ENCODE peak calls at places on chromosomes 12 and 14, in six cellular contexts. One of them, this sample, is unnamed.

GRCh38 chr12:126607867-126608266 is 1542.6 kb downstream of the AACS start:
- DNase-seq in SK-N-SH: no peak
- DNase-seq in K562: no peak
- DNase-seq in Panc1: no peak
- DNase-seq in A549: no peak
- DNase-seq in HCT116: no peak
- DNase-seq in this sample: no peak

GRCh38 chr12:127355061-127355820 is 911.7 kb upstream of the TMEM132C start:
- DNase-seq in SK-N-SH: peak
- DNase-seq in HCT116: no peak
- DNase-seq in Panc1: no peak
- DNase-seq in K562: peak
- DNase-seq in A549: peak
- DNase-seq in this sample: no peak

GRCh38 chr12:92606956-92607355 is 95.8 kb upstream of the PLEKHG7 start:
- DNase-seq in Panc1: no peak
- DNase-seq in K562: no peak
- DNase-seq in A549: no peak
- DNase-seq in HCT116: no peak
- DNase-seq in SK-N-SH: no peak
- DNase-seq in this sample: no peak

GRCh38 chr12:110012137-110012536 is 12.9 kb downstream of the ANKRD13A start:
- DNase-seq in Panc1: no peak
- DNase-seq in SK-N-SH: no peak
- DNase-seq in HCT116: no peak
- DNase-seq in K562: no peak
- DNase-seq in A549: no peak
- DNase-seq in this sample: no peak

GRCh38 chr12:88247241-88247643 is 105.1 kb downstream of the TMTC3 start:
- DNase-seq in A549: peak
- DNase-seq in K562: no peak
- DNase-seq in Panc1: no peak
- DNase-seq in HCT116: peak
- DNase-seq in SK-N-SH: no peak
- DNase-seq in this sample: no peak

GRCh38 chr14:60485600-60486251 is at the start of gene C14orf39:
- DNase-seq in HCT116: no peak
- DNase-seq in SK-N-SH: peak
- DNase-seq in Panc1: no peak
- DNase-seq in A549: no peak
- DNase-seq in K562: peak
- DNase-seq in this sample: no peak

GRCh38 chr14:105941226-105942166 is 415.1 kb downstream of the TMEM121 start:
- DNase-seq in Panc1: no peak
- DNase-seq in A549: no peak
- DNase-seq in K562: no peak
- DNase-seq in SK-N-SH: no peak
- DNase-seq in HCT116: no peak
- DNase-seq in this sample: no peak

GRCh38 chr12:62843714-62844113 is 91.2 kb downstream of the PPM1H start:
- DNase-seq in SK-N-SH: no peak
- DNase-seq in HCT116: no peak
- DNase-seq in A549: no peak
- DNase-seq in Panc1: no peak
- DNase-seq in K562: no peak
- DNase-seq in this sample: no peak

GRCh38 chr14:53295985-53296582 is 143.0 kb upstream of the DDHD1 start:
- DNase-seq in SK-N-SH: peak
- DNase-seq in K562: peak
- DNase-seq in A549: peak
- DNase-seq in HCT116: peak
- DNase-seq in Panc1: peak
- DNase-seq in this sample: no peak

GRCh38 chr12:12415886-12416285 is 59.0 kb downstream of the BORCS5 start:
- DNase-seq in Panc1: no peak
- DNase-seq in K562: no peak
- DNase-seq in SK-N-SH: no peak
- DNase-seq in A549: no peak
- DNase-seq in HCT116: no peak
- DNase-seq in this sample: no peak

GRCh38 chr12:62919827-62920226 is 15.1 kb downstream of the PPM1H start:
- DNase-seq in HCT116: no peak
- DNase-seq in A549: no peak
- DNase-seq in Panc1: no peak
- DNase-seq in K562: no peak
- DNase-seq in SK-N-SH: no peak
- DNase-seq in this sample: no peak

GRCh38 chr14:89973234-89973823 is 17.6 kb downstream of the TDP1 start:
- DNase-seq in HCT116: peak
- DNase-seq in A549: peak
- DNase-seq in K562: peak
- DNase-seq in Panc1: peak
- DNase-seq in SK-N-SH: peak
- DNase-seq in this sample: peak

GRCh38 chr12:40439771-40440492 is 215.1 kb downstream of the LRRK2 start:
- DNase-seq in HCT116: no peak
- DNase-seq in Panc1: no peak
- DNase-seq in A549: peak
- DNase-seq in SK-N-SH: no peak
- DNase-seq in K562: no peak
- DNase-seq in this sample: no peak

GRCh38 chr14:35808076-35808657 is 928 bp downstream of the RALGAPA1 start:
- DNase-seq in A549: peak
- DNase-seq in Panc1: no peak
- DNase-seq in K562: peak
- DNase-seq in SK-N-SH: no peak
- DNase-seq in HCT116: no peak
- DNase-seq in this sample: no peak

GRCh38 chr12:5556946-5557673 is 125.2 kb downstream of the NTF3 start:
- DNase-seq in K562: no peak
- DNase-seq in Panc1: no peak
- DNase-seq in A549: no peak
- DNase-seq in HCT116: no peak
- DNase-seq in SK-N-SH: no peak
- DNase-seq in this sample: no peak

GRCh38 chr14:100131181-100131580 is 28.3 kb downstream of the DEGS2 start:
- DNase-seq in A549: no peak
- DNase-seq in Panc1: no peak
- DNase-seq in HCT116: no peak
- DNase-seq in SK-N-SH: no peak
- DNase-seq in K562: no peak
- DNase-seq in this sample: no peak

GRCh38 chr14:45868863-45869262 is 615.9 kb upstream of the MIS18BP1 start:
- DNase-seq in SK-N-SH: no peak
- DNase-seq in HCT116: no peak
- DNase-seq in Panc1: no peak
- DNase-seq in K562: no peak
- DNase-seq in A549: no peak
- DNase-seq in this sample: no peak

GRCh38 chr14:52018252-52018651 is 28.9 kb downstream of the RTRAF start:
- DNase-seq in SK-N-SH: no peak
- DNase-seq in K562: peak
- DNase-seq in A549: no peak
- DNase-seq in Panc1: no peak
- DNase-seq in HCT116: no peak
- DNase-seq in this sample: no peak
- H3K27ac ChIP-seq in SK-N-SH: no peak
- H3K27ac ChIP-seq in K562: no peak
- H3K27ac ChIP-seq in A549: no peak
- H3K27ac ChIP-seq in Panc1: no peak
- H3K27ac ChIP-seq in HCT116: no peak
- H3K27ac ChIP-seq in this sample: no peak

GRCh38 chr14:79118291-79118690 is 948.1 kb downstream of the NRXN3 start:
- DNase-seq in A549: no peak
- DNase-seq in Panc1: no peak
- DNase-seq in SK-N-SH: no peak
- DNase-seq in HCT116: no peak
- DNase-seq in K562: no peak
- DNase-seq in this sample: no peak
- TF ChIP-seq REST in A549: no peak
- TF ChIP-seq REST in Panc1: no peak
- TF ChIP-seq REST in SK-N-SH: no peak
- TF ChIP-seq REST in HCT116: no peak
- TF ChIP-seq REST in K562: no peak
- TF ChIP-seq REST in this sample: no peak

GRCh38 chr12:118326971-118327370 is 45.7 kb downstream of the TAOK3 start:
- DNase-seq in SK-N-SH: peak
- DNase-seq in K562: no peak
- DNase-seq in HCT116: no peak
- DNase-seq in A549: no peak
- DNase-seq in Panc1: no peak
- DNase-seq in this sample: no peak
- TF ChIP-seq CTCF in SK-N-SH: no peak
- TF ChIP-seq CTCF in K562: no peak
- TF ChIP-seq CTCF in HCT116: no peak
- TF ChIP-seq CTCF in A549: no peak
- TF ChIP-seq CTCF in Panc1: no peak
- TF ChIP-seq CTCF in this sample: no peak

GRCh38 chr12:108801736-108802665 is 55.4 kb downstream of the SSH1 start:
- DNase-seq in Panc1: no peak
- DNase-seq in K562: no peak
- DNase-seq in SK-N-SH: no peak
- DNase-seq in HCT116: no peak
- DNase-seq in A549: no peak
- DNase-seq in this sample: no peak
- H3K27ac ChIP-seq in Panc1: no peak
- H3K27ac ChIP-seq in K562: no peak
- H3K27ac ChIP-seq in SK-N-SH: peak
- H3K27ac ChIP-seq in HCT116: peak
- H3K27ac ChIP-seq in A549: no peak
- H3K27ac ChIP-seq in this sample: no peak

DNA sequence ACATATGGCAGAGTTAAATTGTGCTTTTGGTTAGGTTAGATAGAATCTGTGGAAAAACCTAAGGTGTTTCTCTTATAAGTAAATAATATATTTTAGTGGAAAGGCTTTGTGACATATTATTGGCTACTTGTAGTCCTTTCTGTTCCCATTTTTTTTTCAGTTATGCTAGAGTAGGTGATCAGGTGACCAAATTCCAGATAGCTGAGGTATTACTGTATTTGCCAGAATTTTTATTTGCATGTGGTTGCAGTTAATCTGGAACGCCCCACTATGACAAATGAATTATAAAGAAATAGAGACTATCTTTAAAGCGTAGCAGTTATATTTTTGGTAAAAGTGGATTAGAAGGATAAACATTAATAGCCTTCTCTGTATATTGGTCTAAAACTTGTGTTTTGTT is 52.0 kb downstream of the ARHGAP5 start:
- DNase-seq in SK-N-SH: no peak
- DNase-seq in Panc1: no peak
- DNase-seq in K562: no peak
- DNase-seq in A549: peak
- DNase-seq in HCT116: no peak
- DNase-seq in this sample: no peak
- TF ChIP-seq REST in SK-N-SH: no peak
- TF ChIP-seq REST in Panc1: no peak
- TF ChIP-seq REST in K562: no peak
- TF ChIP-seq REST in A549: no peak
- TF ChIP-seq REST in HCT116: no peak
- TF ChIP-seq REST in this sample: no peak

This sample was measured in HL-60.